ENCODE peak calls at places on chromosomes 5 and 9, in six cellular contexts. X is CD4-positive, alpha-beta memory T cell; R is stomach; J is cardiac muscle cell; O is A673; W is PC-3. P is an unnamed sample. For H3K36me3, the result is how much of the 10 kb centered on the place peaks cover.

GRCh38 chr5:1295650-1296037 is 776 bp upstream of the TERT start:
- DNase-seq in J (no peak), X (no peak), O (no peak), W (no peak), R (no peak), P (no peak)

GRCh38 chr5:1035421-1036405 is 27.1 kb downstream of the NKD2 start:
- DNase-seq in R (no peak), J (no peak), W (no peak), O (no peak), X (no peak), P (no peak)

GRCh38 chr5:169426674-169427250 is 125.8 kb upstream of the SLIT3 start:
- DNase-seq in X (no peak), O (no peak), R (no peak), W (no peak), J (no peak), P (no peak)

GRCh38 chr5:160448886-160449285 is 27.2 kb downstream of the PTTG1 start:
- DNase-seq in J (no peak), R (no peak), X (no peak), O (no peak), W (no peak), P (no peak)

GRCh38 chr9:84322830-84323229 is 17.7 kb downstream of the SLC28A3 start:
- DNase-seq in W (peak), X (no peak), J (peak), O (no peak), R (no peak), P (no peak)

GRCh38 chr5:68673451-68674180 is 420.2 kb upstream of the SLC30A5 start:
- DNase-seq in O (no peak), J (no peak), X (no peak), R (no peak), W (no peak), P (no peak)

GRCh38 chr9:105055922-105056321 is 128.0 kb upstream of the ABCA1 start:
- DNase-seq in X (no peak), R (no peak), W (peak), O (no peak), J (peak), P (no peak)

GRCh38 chr5:41681820-41682219 is 171.4 kb upstream of the PLCXD3 start:
- DNase-seq in O (no peak), J (no peak), X (no peak), R (no peak), W (no peak), P (no peak)

GRCh38 chr9:108543251-108543768 is 312.5 kb downstream of the ACTL7B start:
- DNase-seq in W (peak), X (no peak), O (no peak), R (no peak), J (no peak), P (no peak)

GRCh38 chr9:134518004-134518606 is 123.5 kb upstream of the COL5A1 start:
- DNase-seq in J (no peak), O (no peak), W (no peak), R (peak), X (no peak), P (no peak)

GRCh38 chr5:52809884-52810283 is 22.2 kb downstream of the ITGA1 start:
- DNase-seq in R (no peak), W (peak), O (no peak), X (no peak), J (no peak), P (no peak)

GRCh38 chr5:126808619-126809018 is 31.7 kb downstream of the LMNB1 start:
- DNase-seq in J (peak), O (peak), X (peak), R (no peak), W (peak), P (no peak)

GRCh38 chr5:125536095-125536494 is 789.7 kb upstream of the ZNF608 start:
- DNase-seq in J (no peak), O (no peak), W (no peak), X (no peak), R (no peak), P (no peak)

GRCh38 chr9:20562051-20562450 is 60.2 kb downstream of the MLLT3 start:
- DNase-seq in R (no peak), W (no peak), O (no peak), X (no peak), J (no peak), P (no peak)

GRCh38 chr9:4740373-4740622 is 704 bp downstream of the AK3 start:
- DNase-seq in R (no peak), W (peak), O (peak), X (no peak), J (peak), P (no peak)

GRCh38 chr5:102049517-102049916 is 246.6 kb downstream of the SLCO4C1 start:
- DNase-seq in W (no peak), J (no peak), R (no peak), X (no peak), O (peak), P (no peak)

GRCh38 chr9:131361202-131361833 is 32.6 kb upstream of the PRRC2B start:
- DNase-seq in X (no peak), W (no peak), J (no peak), R (peak), O (no peak), P (no peak)

GRCh38 chr5:132476853-132477729 is 13.5 kb downstream of the IRF1 start:
- DNase-seq in X (peak), J (no peak), R (no peak), O (no peak), W (no peak), P (peak)

GRCh38 chr5:39333104-39333503 is 31.2 kb downstream of the C9 start:
- DNase-seq in O (no peak), W (no peak), R (no peak), J (no peak), X (no peak), P (no peak)

GRCh38 chr9:119273984-119274665 is 95.1 kb downstream of the BRINP1 start:
- DNase-seq in W (no peak), R (no peak), J (no peak), O (no peak), X (no peak), P (no peak)

GRCh38 chr5:96968074-96968473 is 32.2 kb downstream of the LNPEP start:
- DNase-seq in O (peak), R (no peak), W (peak), X (no peak), J (peak), P (no peak)

GRCh38 chr5:157520911-157521703 is 54.5 kb downstream of the ADAM19 start:
- DNase-seq in J (peak), W (no peak), R (no peak), O (no peak), X (no peak), P (no peak)

GRCh38 chr5:78287833-78288232 is 6.7 kb downstream of the AP3B1 start:
- DNase-seq in X (no peak), O (peak), W (peak), R (no peak), J (peak), P (no peak)

GRCh38 chr5:125440905-125441304 is 694.5 kb upstream of the ZNF608 start:
- DNase-seq in W (no peak), R (no peak), O (no peak), J (no peak), X (no peak), P (no peak)

GRCh38 chr5:34698754-34699153 is 42.6 kb downstream of the RAI14 start:
- DNase-seq in W (no peak), O (no peak), X (no peak), R (no peak), J (no peak), P (no peak)

GRCh38 chr5:81233080-81233634 is at the start of gene CKMT2:
- DNase-seq in R (peak), O (no peak), X (no peak), W (no peak), J (peak), P (peak)

GRCh38 chr5:33892419-33893151 is 795 bp upstream of the ADAMTS12 start:
- DNase-seq in J (peak), O (no peak), W (peak), R (peak), X (no peak), P (no peak)

GRCh38 chr9:71944754-71945409 is 33.4 kb downstream of the C9orf85 start:
- DNase-seq in W (peak), J (no peak), R (no peak), X (no peak), O (no peak), P (no peak)

GRCh38 chr9:77802512-77803293 is 154.6 kb upstream of the GNA14 start:
- DNase-seq in O (no peak), X (no peak), J (no peak), R (no peak), W (no peak), P (no peak)

GRCh38 chr9:34454571-34455065 is 3.8 kb downstream of the FAM219A start:
- DNase-seq in W (peak), R (no peak), J (peak), O (peak), X (no peak), P (no peak)

GRCh38 chr9:7067169-7067568 is 309.4 kb downstream of the KDM4C start:
- DNase-seq in O (no peak), W (no peak), X (no peak), R (no peak), J (no peak), P (no peak)

GRCh38 chr5:53027913-53028312 is 38.8 kb downstream of the ITGA2 start:
- DNase-seq in R (peak), X (no peak), J (peak), O (peak), W (peak), P (no peak)

GRCh38 chr9:91100878-91101450 is 260.8 kb downstream of the AUH start:
- DNase-seq in R (no peak), O (no peak), J (no peak), X (no peak), W (no peak), P (no peak)

GRCh38 chr9:110580850-110581249 is 1.3 kb upstream of the SVEP1 start:
- DNase-seq in R (no peak), W (peak), J (no peak), X (no peak), O (no peak), P (no peak)

GRCh38 chr9:6096821-6097220 is 81.4 kb upstream of the RANBP6 start:
- DNase-seq in W (peak), R (no peak), X (no peak), J (peak), O (no peak), P (no peak)

GRCh38 chr9:129136446-129137049 is 25.3 kb downstream of the PTPA start:
- DNase-seq in W (no peak), R (no peak), O (no peak), J (no peak), X (no peak), P (no peak)

GRCh38 chr9:2120926-2121689 is 106.0 kb downstream of the SMARCA2 start:
- DNase-seq in W (peak), O (peak), X (no peak), R (no peak), J (peak), P (no peak)

DNA sequence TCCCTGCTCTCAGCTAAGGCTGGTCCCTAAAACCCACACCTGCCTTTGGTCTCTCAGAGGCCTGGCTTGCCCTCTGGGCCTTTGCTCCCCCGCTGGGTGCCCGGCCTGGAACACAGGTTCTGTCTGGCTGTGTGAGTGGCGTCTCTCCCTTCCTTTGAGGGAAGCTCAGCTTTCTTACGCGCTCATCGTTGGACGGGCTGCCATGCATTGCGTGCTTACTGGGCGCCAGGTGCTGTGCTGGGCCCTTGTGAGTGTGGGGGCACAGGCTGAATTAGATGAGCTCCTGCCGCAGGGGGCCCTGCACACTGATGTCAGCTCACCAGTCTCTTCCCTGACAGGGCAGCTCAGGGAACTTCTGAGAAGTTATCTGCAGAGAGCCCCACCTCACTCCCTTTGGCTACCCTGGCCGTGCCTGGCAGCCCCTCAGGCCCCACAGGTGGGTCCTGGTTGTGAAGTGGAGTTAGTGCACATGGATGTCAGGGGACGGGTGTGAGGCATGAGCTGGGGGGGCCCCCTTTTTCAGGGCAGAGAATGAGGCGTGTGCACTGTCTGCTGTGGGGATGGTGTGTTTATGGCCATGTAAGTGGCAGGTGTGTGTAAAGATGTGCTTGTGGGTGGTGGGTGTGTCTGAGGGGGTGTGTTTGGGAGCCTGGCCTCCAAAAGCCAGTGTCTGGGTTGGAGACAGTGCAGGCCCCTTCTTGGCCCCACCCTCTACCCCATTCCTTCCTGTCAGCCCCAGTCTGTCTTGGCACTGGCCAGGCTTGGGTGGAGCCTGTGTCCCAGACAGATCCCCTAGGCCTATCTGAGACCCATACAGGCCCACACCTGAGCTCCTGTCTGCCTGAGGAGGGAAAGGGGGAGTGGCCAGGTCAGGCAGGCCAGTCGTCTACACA is 7.5 kb upstream of the RMND5B start:
- DNase-seq in R (no peak), X (no peak), J (no peak), O (no peak), W (no peak), P (no peak)
- H3K4me3 ChIP-seq in R (no peak), X (no peak), J (no peak), O (no peak), W (no peak), P (no peak)

GRCh38 chr9:69715825-69716224 is 43.7 kb upstream of the APBA1 start:
- DNase-seq in W (no peak), O (no peak), X (no peak), J (no peak), R (no peak), P (no peak)

GRCh38 chr9:69715096-69715495 is 42.9 kb upstream of the APBA1 start:
- DNase-seq in W (no peak), O (no peak), X (no peak), J (no peak), R (no peak), P (no peak)

GRCh38 chr9:69718218-69718617 is 41.6 kb downstream of the PTAR1 start:
- DNase-seq in O (no peak), X (no peak), J (no peak), W (no peak), R (no peak), P (peak)

DNA sequence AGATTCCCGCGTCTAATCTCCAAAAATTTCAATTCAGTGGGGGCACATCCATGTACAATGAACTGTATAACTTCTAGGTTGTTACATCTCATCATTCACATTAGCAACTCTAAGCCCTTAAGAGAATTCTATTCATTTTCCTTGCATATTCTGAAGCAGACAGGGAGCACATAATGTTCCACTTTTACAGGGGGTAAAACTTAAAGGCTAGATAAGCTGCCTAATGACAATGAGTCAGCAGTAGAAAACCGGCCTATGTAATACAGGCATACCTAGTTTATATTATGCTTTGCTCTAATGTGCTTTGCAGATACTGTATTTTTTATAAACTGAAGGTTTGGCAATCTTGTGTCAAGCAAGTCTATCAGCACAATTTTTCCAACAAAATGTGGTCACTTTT is 40.4 kb downstream of the PTAR1 start:
- DNase-seq in W (no peak), X (no peak), O (peak), J (peak), R (no peak), P (no peak)
- H3K36me3 ChIP-seq in W (under half), X (under half), O (under half), J (under half), R (half or more), P (under half)

DNA sequence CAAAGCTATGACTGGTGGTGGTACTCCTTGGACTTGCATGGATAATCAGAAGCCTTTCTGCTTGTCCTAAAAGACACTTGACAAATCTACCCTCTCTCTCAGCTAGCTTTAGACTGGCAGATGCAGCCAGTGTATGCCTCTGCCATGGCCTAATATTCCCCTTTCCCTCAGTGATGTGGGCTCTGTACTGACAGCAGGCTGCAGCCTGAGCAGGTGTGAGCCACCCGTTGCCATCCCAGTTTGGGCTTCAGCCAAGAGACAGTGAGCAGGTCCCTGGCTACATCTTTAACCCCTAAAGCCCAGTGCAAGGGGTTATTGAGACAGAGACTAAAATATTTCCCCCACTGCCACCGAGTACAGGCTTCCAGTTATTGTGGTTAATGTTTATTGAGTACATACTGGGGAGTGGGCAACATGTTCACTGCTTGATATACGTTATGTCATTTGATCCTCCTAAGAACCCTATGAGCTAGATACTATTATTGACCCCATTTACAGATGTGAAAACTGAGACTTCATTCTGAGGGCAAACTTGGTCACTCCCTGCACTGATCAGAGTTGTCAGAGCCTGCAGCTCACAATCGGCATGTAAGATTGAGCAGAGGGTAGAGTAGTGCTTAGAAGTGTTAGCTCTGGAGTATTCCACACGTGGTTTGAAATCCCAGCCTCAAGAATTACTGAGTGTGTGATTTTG is 254.2 kb downstream of the ARHGAP26 start:
- DNase-seq in R (no peak), J (no peak), W (no peak), X (no peak), O (no peak), P (no peak)
- H3K4me3 ChIP-seq in R (no peak), J (no peak), W (no peak), X (no peak), O (no peak), P (no peak)

DNA sequence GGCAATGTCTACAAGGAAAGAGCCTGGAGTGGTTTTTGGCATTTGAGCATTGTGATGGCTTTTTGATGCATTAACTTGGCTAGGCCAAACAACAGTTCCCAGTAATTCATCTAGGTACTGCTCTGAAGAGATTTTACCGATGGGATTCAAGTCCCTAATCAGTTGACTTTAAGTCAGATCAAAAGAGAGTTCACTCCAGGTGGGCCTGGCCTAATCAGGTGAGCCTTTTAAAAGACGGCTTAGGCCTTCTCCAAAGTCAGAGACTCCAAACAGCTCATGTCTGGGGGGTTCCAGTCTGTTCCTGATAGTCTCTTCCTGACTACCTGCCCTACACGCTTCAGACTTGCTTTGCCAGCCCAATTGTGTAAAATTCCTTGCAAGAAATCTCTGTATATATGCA is 53.7 kb downstream of the RIGI start:
- DNase-seq in O (no peak), R (no peak), X (no peak), W (no peak), J (no peak), P (no peak)
- H3K36me3 ChIP-seq in O (under half), R (half or more), X (under half), W (under half), J (under half), P (under half)

DNA sequence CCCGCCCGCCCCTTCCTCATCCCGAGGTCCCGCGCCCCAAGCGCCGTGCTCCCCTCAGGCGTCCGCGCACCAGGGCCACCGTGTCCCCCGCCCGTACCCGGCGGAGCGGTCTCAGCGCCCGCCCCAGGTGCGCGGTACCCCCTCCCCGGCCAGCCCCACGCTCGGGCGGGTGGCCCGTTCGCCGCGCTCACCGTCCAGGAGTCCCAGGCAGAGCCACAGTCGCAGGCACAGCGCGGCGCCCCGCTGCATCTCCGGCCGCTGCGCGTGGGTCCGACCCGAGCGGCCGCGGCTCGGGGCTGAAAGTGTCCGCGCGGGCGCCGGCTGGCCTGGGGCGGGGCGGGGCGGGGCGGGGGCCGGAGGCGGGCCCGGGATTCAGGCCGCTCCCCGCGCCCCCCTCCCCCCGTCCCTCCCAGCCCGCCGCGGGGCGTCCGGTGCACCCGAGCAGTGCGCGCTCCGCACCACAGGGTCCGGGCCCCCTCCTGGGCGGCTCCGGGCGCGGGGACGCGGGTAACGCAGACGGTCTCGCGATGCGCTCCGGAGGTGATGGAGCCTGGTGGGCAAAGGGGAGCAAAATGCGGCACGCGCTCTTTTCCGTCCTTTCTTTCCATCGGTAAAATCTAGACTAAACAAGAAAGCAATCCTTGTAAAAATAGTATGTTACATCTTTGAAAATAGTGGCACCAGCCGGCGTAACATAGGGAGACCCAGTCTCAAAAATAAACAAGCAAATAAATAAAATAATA is at the start of gene FLT4:
- DNase-seq in O (no peak), J (no peak), W (no peak), X (no peak), R (no peak), P (no peak)
- H3K4me3 ChIP-seq in O (peak), J (peak), W (peak), X (no peak), R (peak), P (no peak)

GRCh38 chr5:14464661-14465060 is 116.9 kb upstream of the OTULINL start:
- DNase-seq in X (no peak), O (no peak), W (no peak), R (no peak), J (no peak), P (no peak)

GRCh38 chr5:14464101-14464500 is 117.5 kb upstream of the OTULINL start:
- DNase-seq in W (peak), J (peak), O (no peak), R (no peak), X (no peak), P (no peak)

GRCh38 chr5:14463629-14464028 is 118.0 kb upstream of the OTULINL start:
- DNase-seq in O (no peak), X (no peak), W (peak), J (peak), R (no peak), P (no peak)

GRCh38 chr5:14465776-14466175 is 115.8 kb upstream of the OTULINL start:
- DNase-seq in W (no peak), R (no peak), O (no peak), J (no peak), X (no peak), P (no peak)

GRCh38 chr5:14465086-14465485 is 116.5 kb upstream of the OTULINL start:
- DNase-seq in R (no peak), X (no peak), J (peak), W (no peak), O (no peak), P (no peak)
- H3K36me3 ChIP-seq in R (half or more), X (under half), J (under half), W (half or more), O (under half), P (under half)